ENCODE peak calls at places on chromosomes 16 and 17, in six cellular contexts. F, T, C, K, N and V are unnamed samples.

GRCh38 chr17:81442791-81443190 is 47.5 kb downstream of the BAHCC1 start:
- DNase-seq in F (no peak), T (no peak), C (no peak), K (no peak), N (no peak), V (no peak)

GRCh38 chr17:17749921-17750320 is 68.7 kb downstream of the RAI1 start:
- DNase-seq in F (peak), T (peak), C (no peak), K (no peak), N (no peak), V (peak)

GRCh38 chr16:89167425-89167941 is 4.1 kb upstream of the CDH15 start:
- DNase-seq in F (peak), T (peak), C (peak), K (no peak), N (peak), V (peak)

GRCh38 chr16:82709987-82710386 is 83.2 kb downstream of the CDH13 start:
- DNase-seq in F (no peak), T (no peak), C (no peak), K (no peak), N (no peak), V (no peak)

GRCh38 chr17:56203430-56203829 is 50.2 kb downstream of the ANKFN1 start:
- DNase-seq in F (no peak), T (peak), C (no peak), K (no peak), N (no peak), V (no peak)

GRCh38 chr17:14427914-14428639 is 127.2 kb downstream of the HS3ST3B1 start:
- DNase-seq in F (peak), T (no peak), C (peak), K (no peak), N (no peak), V (no peak)

GRCh38 chr16:89442990-89443726 is 47.2 kb downstream of the ANKRD11 start:
- DNase-seq in F (no peak), T (peak), C (no peak), K (peak), N (peak), V (no peak)

GRCh38 chr17:17463821-17464220 is 13.0 kb upstream of the MED9 start:
- DNase-seq in F (no peak), T (no peak), C (no peak), K (no peak), N (no peak), V (no peak)

GRCh38 chr17:77253611-77254051 is 112.9 kb downstream of the SEC14L1 start:
- DNase-seq in F (no peak), T (peak), C (no peak), K (no peak), N (no peak), V (no peak)

GRCh38 chr17:29936724-29937123 is 4.7 kb upstream of the EFCAB5 start:
- DNase-seq in F (no peak), T (no peak), C (no peak), K (no peak), N (no peak), V (no peak)

GRCh38 chr17:73231363-73231762 is 30.3 kb downstream of the CPSF4L start:
- DNase-seq in F (no peak), T (peak), C (no peak), K (no peak), N (no peak), V (no peak)

GRCh38 chr16:70694088-70694487 is 8.2 kb upstream of the MTSS2 start:
- DNase-seq in F (no peak), T (peak), C (no peak), K (no peak), N (no peak), V (no peak)

GRCh38 chr17:61536417-61536955 is 54.5 kb downstream of the NACA2 start:
- DNase-seq in F (no peak), T (peak), C (no peak), K (no peak), N (no peak), V (no peak)

GRCh38 chr16:27847030-27847550 is 216.4 kb downstream of the GSG1L start:
- DNase-seq in F (no peak), T (peak), C (no peak), K (no peak), N (no peak), V (no peak)

GRCh38 chr16:12500771-12501170 is 302.9 kb downstream of the CPPED1 start:
- DNase-seq in F (no peak), T (no peak), C (no peak), K (no peak), N (peak), V (no peak)

GRCh38 chr17:41551370-41551769 is 20.5 kb downstream of the KRT9 start:
- DNase-seq in F (no peak), T (peak), C (no peak), K (no peak), N (no peak), V (no peak)

GRCh38 chr17:30346211-30346831 is 12.5 kb upstream of the TMIGD1 start:
- DNase-seq in F (no peak), T (no peak), C (no peak), K (no peak), N (no peak), V (no peak)

GRCh38 chr17:47278561-47278960 is 24.9 kb downstream of the ITGB3 start:
- DNase-seq in F (no peak), T (peak), C (no peak), K (no peak), N (no peak), V (no peak)

GRCh38 chr17:76092526-76093413 is 10.8 kb downstream of the EXOC7 start:
- DNase-seq in F (no peak), T (no peak), C (no peak), K (no peak), N (no peak), V (no peak)

GRCh38 chr16:21101631-21102420 is 48.8 kb downstream of the DNAH3 start:
- DNase-seq in F (peak), T (peak), C (no peak), K (no peak), N (peak), V (no peak)

GRCh38 chr16:10965440-10966039 is 21.2 kb downstream of the CLEC16A start:
- DNase-seq in F (no peak), T (no peak), C (no peak), K (no peak), N (no peak), V (no peak)

GRCh38 chr16:72878301-72879269 is 169.3 kb downstream of the ZFHX3 start:
- DNase-seq in F (no peak), T (peak), C (no peak), K (no peak), N (peak), V (no peak)

GRCh38 chr17:68248199-68248825 is 469 bp downstream of the AMZ2 start:
- DNase-seq in F (no peak), T (no peak), C (no peak), K (peak), N (peak), V (peak)

GRCh38 chr17:76570457-76570856 is 15.2 kb downstream of the ST6GALNAC2 start:
- DNase-seq in F (no peak), T (no peak), C (no peak), K (no peak), N (no peak), V (no peak)

GRCh38 chr16:12024429-12024828 is 47.9 kb downstream of the SNX29 start:
- DNase-seq in F (no peak), T (no peak), C (no peak), K (no peak), N (no peak), V (no peak)

GRCh38 chr17:17782425-17783120 is 54.2 kb downstream of the SREBF1 start:
- DNase-seq in F (no peak), T (peak), C (no peak), K (no peak), N (no peak), V (peak)

GRCh38 chr17:7313890-7314718 is 1.1 kb downstream of the GPS2 start:
- DNase-seq in F (no peak), T (peak), C (no peak), K (no peak), N (no peak), V (no peak)

GRCh38 chr16:86755571-86756006 is 177.2 kb downstream of the FOXL1 start:
- DNase-seq in F (no peak), T (peak), C (no peak), K (no peak), N (peak), V (no peak)

GRCh38 chr17:70661342-70662222 is 492.2 kb downstream of the KCNJ2 start:
- DNase-seq in F (no peak), T (peak), C (no peak), K (peak), N (no peak), V (no peak)

GRCh38 chr17:45338996-45339535 is 22.2 kb upstream of the MAP3K14 start:
- DNase-seq in F (no peak), T (no peak), C (no peak), K (no peak), N (no peak), V (no peak)

GRCh38 chr17:80574496-80574895 is 29.9 kb downstream of the RPTOR start:
- DNase-seq in F (no peak), T (no peak), C (no peak), K (no peak), N (no peak), V (no peak)

GRCh38 chr17:64209356-64209941 is 53.6 kb downstream of the TEX2 start:
- DNase-seq in F (no peak), T (no peak), C (no peak), K (no peak), N (no peak), V (no peak)